ENCODE peak calls at places on chromosome 6, in seven cellular contexts. K, O, V, N, F, T and C are unnamed samples.
A peak's percentile ranks its signal among the peaks of the same experiment; 100 is the strongest.

GRCh38 chr6:109304284-109305015 is 77.8 kb downstream of the CD164 start:
- DNase-seq in N (no peak), T (no peak), O (peak; percentile 54), K (no peak), V (peak; percentile 29), F (no peak), C (no peak)

GRCh38 chr6:9250852-9251251 is 815.5 kb upstream of the SLC35B3 start:
- DNase-seq in O (peak; percentile 78), V (peak; percentile 63), K (no peak), T (peak; percentile 9), N (peak; percentile 76), F (no peak), C (peak; percentile 59)

GRCh38 chr6:106894978-106895702 is 79.4 kb downstream of the CD24 start:
- DNase-seq in T (no peak), V (no peak), K (no peak), F (no peak), O (no peak), N (no peak), C (peak; percentile 11)

GRCh38 chr6:72861059-72861458 is 239.2 kb downstream of the KCNQ5 start:
- DNase-seq in T (no peak), V (no peak), F (no peak), O (no peak), K (no peak), N (no peak), C (no peak)

GRCh38 chr6:43331876-43332275 is 23.2 kb upstream of the CRIP3 start:
- DNase-seq in F (no peak), V (no peak), K (no peak), T (no peak), N (no peak), O (no peak), C (no peak)

GRCh38 chr6:7674291-7674690 is 51.6 kb upstream of the BMP6 start:
- DNase-seq in V (peak; percentile 32), F (no peak), N (no peak), O (no peak), T (no peak), K (no peak), C (no peak)

GRCh38 chr6:81793811-81794210 is 41.3 kb upstream of the TENT5A start:
- DNase-seq in K (no peak), O (no peak), N (no peak), F (no peak), V (no peak), T (no peak), C (no peak)

GRCh38 chr6:88544986-88545612 is 379.0 kb upstream of the CNR1 start:
- DNase-seq in O (no peak), T (no peak), F (no peak), N (no peak), K (no peak), V (no peak), C (no peak)

GRCh38 chr6:135826225-135826804 is 25.2 kb upstream of the PDE7B start:
- DNase-seq in F (no peak), T (no peak), K (no peak), N (no peak), O (no peak), V (no peak), C (no peak)

GRCh38 chr6:35931120-35931561 is 10.2 kb upstream of the SRPK1 start:
- DNase-seq in O (no peak), K (no peak), N (no peak), T (no peak), F (no peak), V (no peak), C (peak; percentile 31)

GRCh38 chr6:132084811-132085509 is 133.8 kb upstream of the CCN2 start:
- DNase-seq in O (no peak), N (no peak), V (no peak), K (no peak), T (no peak), F (no peak), C (no peak)

GRCh38 chr6:135334169-135334568 is 153.1 kb downstream of the MYB start:
- DNase-seq in K (no peak), T (no peak), V (no peak), F (no peak), N (no peak), O (peak; percentile 35), C (no peak)

GRCh38 chr6:113651920-113652319 is 205.2 kb upstream of the MARCKS start:
- DNase-seq in K (no peak), O (no peak), V (no peak), N (no peak), T (no peak), F (no peak), C (no peak)

GRCh38 chr6:136086686-136087085 is 163.4 kb downstream of the MTFR2 start:
- DNase-seq in O (no peak), V (no peak), K (no peak), T (no peak), F (no peak), N (no peak), C (no peak)

GRCh38 chr6:13988049-13988738 is 63.4 kb downstream of the RNF182 start:
- DNase-seq in O (no peak), N (no peak), V (no peak), F (no peak), K (no peak), T (no peak), C (no peak)

GRCh38 chr6:70547313-70547712 is 19.4 kb upstream of the SDHAF4 start:
- DNase-seq in O (no peak), V (no peak), K (no peak), F (no peak), T (peak; percentile 16), N (no peak), C (no peak)

GRCh38 chr6:34189806-34190503 is 44.1 kb upstream of the GRM4 start:
- DNase-seq in T (no peak), N (no peak), V (no peak), K (no peak), F (peak; percentile 62), O (no peak), C (no peak)

GRCh38 chr6:149761438-149761837 is 11.9 kb downstream of the PCMT1 start:
- DNase-seq in N (no peak), O (no peak), F (no peak), T (no peak), K (no peak), V (no peak), C (no peak)

GRCh38 chr6:24257282-24257681 is 100.6 kb downstream of the DCDC2 start:
- DNase-seq in T (peak; percentile 18), N (no peak), V (peak; percentile 3), F (no peak), K (no peak), O (no peak), C (peak; percentile 83)

GRCh38 chr6:54244430-54244829 is 63.8 kb upstream of the TINAG start:
- DNase-seq in N (no peak), T (peak; percentile 4), O (no peak), K (no peak), V (no peak), F (no peak), C (no peak)

GRCh38 chr6:155890409-155890808 is 434.8 kb upstream of the NOX3 start:
- DNase-seq in K (no peak), T (peak; percentile 14), N (no peak), V (no peak), O (no peak), F (no peak), C (no peak)

GRCh38 chr6:23526519-23526918 is 599.5 kb upstream of the NRSN1 start:
- DNase-seq in K (no peak), O (no peak), F (no peak), V (no peak), N (no peak), T (no peak), C (no peak)

GRCh38 chr6:72999995-73000394 is 225.3 kb downstream of the KHDC1L start:
- DNase-seq in T (no peak), F (no peak), V (no peak), O (no peak), K (no peak), N (no peak), C (no peak)

GRCh38 chr6:152401978-152402377 is 235.2 kb downstream of the SYNE1 start:
- DNase-seq in F (no peak), N (no peak), K (no peak), V (no peak), O (no peak), T (no peak), C (no peak)

GRCh38 chr6:56396435-56396834 is 149.1 kb upstream of the COL21A1 start:
- DNase-seq in K (no peak), N (no peak), O (no peak), F (no peak), V (no peak), T (no peak), C (no peak)

GRCh38 chr6:139153876-139154275 is 19.0 kb downstream of the HECA start:
- DNase-seq in O (no peak), T (no peak), V (no peak), F (no peak), K (no peak), N (no peak), C (no peak)

GRCh38 chr6:116847234-116847633 is 18.4 kb upstream of the GPRC6A start:
- DNase-seq in F (no peak), T (peak; percentile 18), O (no peak), V (peak; percentile 77), K (no peak), N (no peak), C (peak; percentile 11)

GRCh38 chr6:110178626-110179405 is 654 bp downstream of the WASF1 start:
- DNase-seq in V (peak; percentile 84), F (peak; percentile 67), T (peak; percentile 55), O (peak; percentile 57), N (peak; percentile 45), K (peak; percentile 56), C (peak; percentile 85)